ENCODE peak calls at places on chromosome 6, in eight cellular contexts. K is neural crest cell, G is tibial nerve, E is renal cortical epithelial cell, X is H7, T is stomach, M is brain microvascular endothelial cell, D is endothelial cell of umbilical vein. R is an unnamed sample.

GRCh38 chr6:42417641-42418112 is 34.0 kb downstream of the TRERF1 start:
- DNase-seq in K (no peak), G (no peak), E (peak), X (no peak), T (no peak), M (no peak), D (no peak), R (no peak)

GRCh38 chr6:117077300-117077699 is 188.1 kb upstream of the VGLL2 start:
- DNase-seq in K (no peak), G (no peak), E (no peak), X (no peak), T (no peak), M (no peak), D (no peak), R (no peak)

GRCh38 chr6:17032595-17033591 is 69.0 kb upstream of the STMND1 start:
- DNase-seq in K (no peak), G (peak), E (peak), X (no peak), T (peak), M (peak), D (peak), R (no peak)

GRCh38 chr6:137261393-137262154 is 42.4 kb upstream of the IFNGR1 start:
- DNase-seq in K (no peak), G (no peak), E (peak), X (no peak), T (no peak), M (peak), D (peak), R (no peak)

GRCh38 chr6:13522639-13523038 is 35.2 kb upstream of the GFOD1 start:
- DNase-seq in K (no peak), G (no peak), E (no peak), X (no peak), T (no peak), M (peak), D (peak), R (no peak)

GRCh38 chr6:125041740-125042459 is 79.7 kb downstream of the RNF217 start:
- DNase-seq in K (no peak), G (no peak), E (peak), X (no peak), T (no peak), M (peak), D (peak), R (no peak)

GRCh38 chr6:113994934-113995342 is 24.0 kb upstream of the HDAC2 start:
- DNase-seq in K (peak), G (peak), E (peak), X (peak), T (no peak), M (peak), D (peak), R (peak)

GRCh38 chr6:41066867-41067304 is 5.3 kb downstream of the OARD1 start:
- DNase-seq in K (peak), G (peak), E (peak), X (peak), T (peak), M (peak), D (peak), R (no peak)

GRCh38 chr6:153960741-153961140 is 78.3 kb upstream of the OPRM1 start:
- DNase-seq in K (no peak), G (no peak), E (no peak), X (no peak), T (no peak), M (no peak), D (no peak), R (no peak)

GRCh38 chr6:47047479-47048411 is 5.6 kb upstream of the ADGRF1 start:
- DNase-seq in K (peak), G (peak), E (peak), X (peak), T (peak), M (peak), D (peak), R (no peak)

GRCh38 chr6:56692586-56693245 is 50.0 kb upstream of the DST start:
- DNase-seq in K (no peak), G (no peak), E (peak), X (no peak), T (no peak), M (no peak), D (no peak), R (no peak)

GRCh38 chr6:138593100-138593877 is 94.0 kb upstream of the NHSL1 start:
- DNase-seq in K (no peak), G (peak), E (peak), X (no peak), T (peak), M (peak), D (peak), R (peak)

GRCh38 chr6:137823826-137824501 is 43.1 kb upstream of the TNFAIP3 start:
- DNase-seq in K (peak), G (peak), E (no peak), X (no peak), T (peak), M (peak), D (no peak), R (no peak)

GRCh38 chr6:11744753-11745152 is 33.9 kb downstream of the ADTRP start:
- DNase-seq in K (no peak), G (peak), E (peak), X (no peak), T (peak), M (peak), D (peak), R (no peak)

GRCh38 chr6:16257999-16258708 is 19.8 kb downstream of the GMPR start:
- DNase-seq in K (no peak), G (no peak), E (no peak), X (no peak), T (no peak), M (no peak), D (peak), R (no peak)

GRCh38 chr6:143271024-143271423 is 179.5 kb downstream of the ADAT2 start:
- DNase-seq in K (no peak), G (peak), E (peak), X (no peak), T (no peak), M (peak), D (no peak), R (no peak)

GRCh38 chr6:22756365-22756764 is 187.0 kb downstream of the HDGFL1 start:
- DNase-seq in K (no peak), G (no peak), E (peak), X (no peak), T (no peak), M (no peak), D (peak), R (no peak)

GRCh38 chr6:153484056-153484455 is 353.0 kb upstream of the RGS17 start:
- DNase-seq in K (no peak), G (no peak), E (no peak), X (no peak), T (no peak), M (no peak), D (no peak), R (no peak)

GRCh38 chr6:38459291-38459690 is 180.4 kb downstream of the BTBD9 start:
- DNase-seq in K (no peak), G (no peak), E (no peak), X (no peak), T (no peak), M (peak), D (no peak), R (no peak)

GRCh38 chr6:62285612-62286469 is at the start of gene KHDRBS2:
- DNase-seq in K (peak), G (peak), E (peak), X (peak), T (peak), M (no peak), D (no peak), R (no peak)

GRCh38 chr6:11989376-11989775 is 22.7 kb upstream of the HIVEP1 start:
- DNase-seq in K (no peak), G (no peak), E (no peak), X (no peak), T (no peak), M (peak), D (no peak), R (no peak)

GRCh38 chr6:87291879-87292278 is 30.5 kb upstream of the SMIM8 start:
- DNase-seq in K (no peak), G (no peak), E (no peak), X (no peak), T (no peak), M (no peak), D (no peak), R (no peak)

GRCh38 chr6:160102956-160103824 is 18.4 kb upstream of the SLC22A1 start:
- DNase-seq in K (peak), G (peak), E (peak), X (peak), T (no peak), M (peak), D (peak), R (no peak)

GRCh38 chr6:1760876-1761275 is 151.2 kb downstream of the FOXC1 start:
- DNase-seq in K (no peak), G (no peak), E (no peak), X (no peak), T (no peak), M (no peak), D (no peak), R (no peak)

GRCh38 chr6:24584390-24584735 is 61.6 kb downstream of the KIAA0319 start:
- DNase-seq in K (no peak), G (no peak), E (no peak), X (no peak), T (no peak), M (no peak), D (no peak), R (no peak)

GRCh38 chr6:52598123-52598823 is 21.4 kb upstream of the TRAM2 start:
- DNase-seq in K (peak), G (peak), E (peak), X (peak), T (peak), M (peak), D (peak), R (peak)

GRCh38 chr6:157174731-157175130 is 148.6 kb downstream of the TMEM242 start:
- DNase-seq in K (no peak), G (no peak), E (no peak), X (no peak), T (no peak), M (no peak), D (no peak), R (no peak)

GRCh38 chr6:161254754-161255253 is 19.1 kb downstream of the AGPAT4 start:
- DNase-seq in K (no peak), G (no peak), E (no peak), X (no peak), T (no peak), M (no peak), D (no peak), R (no peak)

GRCh38 chr6:55869731-55870130 is 5.7 kb downstream of the BMP5 start:
- DNase-seq in K (no peak), G (no peak), E (no peak), X (no peak), T (no peak), M (no peak), D (no peak), R (no peak)

GRCh38 chr6:90938116-90938515 is 351.2 kb upstream of the MAP3K7 start:
- DNase-seq in K (no peak), G (no peak), E (peak), X (no peak), T (no peak), M (no peak), D (no peak), R (no peak)

GRCh38 chr6:2026133-2026532 is 219.3 kb downstream of the GMDS start:
- DNase-seq in K (no peak), G (no peak), E (peak), X (no peak), T (no peak), M (no peak), D (no peak), R (no peak)

GRCh38 chr6:137234505-137234863 is 15.3 kb upstream of the IFNGR1 start:
- DNase-seq in K (no peak), G (no peak), E (peak), X (no peak), T (no peak), M (no peak), D (no peak), R (no peak)

GRCh38 chr6:163579880-163580295 is 165.4 kb downstream of the QKI start:
- DNase-seq in K (no peak), G (no peak), E (peak), X (no peak), T (no peak), M (no peak), D (peak), R (no peak)

GRCh38 chr6:149025061-149025460 is 278.2 kb downstream of the UST start:
- DNase-seq in K (no peak), G (no peak), E (no peak), X (no peak), T (no peak), M (no peak), D (no peak), R (no peak)

GRCh38 chr6:142233945-142234682 is 67.7 kb upstream of the ADGRG6 start:
- DNase-seq in K (no peak), G (no peak), E (no peak), X (no peak), T (no peak), M (no peak), D (no peak), R (no peak)

GRCh38 chr6:24009319-24009718 is 116.7 kb upstream of the NRSN1 start:
- DNase-seq in K (peak), G (no peak), E (no peak), X (no peak), T (no peak), M (no peak), D (no peak), R (no peak)

GRCh38 chr6:41636803-41637178 is 1.5 kb upstream of the MDFI start:
- DNase-seq in K (no peak), G (no peak), E (peak), X (peak), T (peak), M (no peak), D (peak), R (peak)

GRCh38 chr6:104579464-104579863 is 280.3 kb downstream of the HACE1 start:
- DNase-seq in K (no peak), G (no peak), E (no peak), X (no peak), T (no peak), M (no peak), D (no peak), R (no peak)

R was measured in 8988T.